ENCODE peak calls at places on chromosomes 7 and 10, in eight cellular contexts. B is adrenal gland, U is ovary, Q is HCT116, W is spleen, N is right lobe of liver, E is prostate gland, X is breast epithelium. L is an unnamed sample.

GRCh38 chr7:2730846-2731770 is 43.1 kb downstream of the AMZ1 start:
- DNase-seq in U (peak; percentile 20), B (peak; percentile 0), W (peak; percentile 51), N (peak; percentile 34), E (no peak), Q (no peak), X (no peak), L (peak; percentile 13)

GRCh38 chr7:17660116-17660515 is 280.2 kb downstream of the SNX13 start:
- DNase-seq in Q (no peak), X (no peak), N (no peak), E (no peak), U (no peak), W (no peak), B (no peak), L (no peak)

GRCh38 chr7:3771906-3772305 is 470.9 kb downstream of the SDK1 start:
- DNase-seq in N (no peak), E (no peak), X (no peak), B (no peak), U (no peak), W (no peak), Q (no peak), L (no peak)

GRCh38 chr7:154929006-154929726 is 73.8 kb downstream of the PAXIP1 start:
- DNase-seq in N (peak; percentile 51), W (peak; percentile 79), E (no peak), B (peak; percentile 7), Q (no peak), U (no peak), X (no peak), L (no peak)

GRCh38 chr10:122665946-122666345 is 33.7 kb downstream of the C10orf120 start:
- DNase-seq in B (no peak), Q (no peak), U (no peak), W (no peak), E (no peak), X (no peak), N (no peak), L (no peak)

GRCh38 chr7:28272461-28272877 is 91.9 kb upstream of the JAZF1 start:
- DNase-seq in W (no peak), B (peak; percentile 59), N (peak; percentile 62), U (peak; percentile 32), Q (peak; percentile 24), X (no peak), E (no peak), L (peak; percentile 78)

GRCh38 chr7:122143376-122143750 is 686 bp downstream of the AASS start:
- DNase-seq in X (peak; percentile 52), U (peak; percentile 45), W (peak; percentile 79), N (peak; percentile 47), Q (no peak), E (peak; percentile 5), B (peak; percentile 20), L (peak; percentile 32)

GRCh38 chr10:116418394-116418793 is 9.3 kb upstream of the PNLIPRP3 start:
- DNase-seq in B (no peak), U (no peak), W (no peak), E (no peak), Q (no peak), N (no peak), X (no peak), L (no peak)

GRCh38 chr7:139505563-139505962 is 17.9 kb upstream of the CLEC2L start:
- DNase-seq in N (no peak), B (no peak), W (no peak), Q (peak; percentile 15), X (no peak), E (no peak), U (no peak), L (peak; percentile 35)

GRCh38 chr7:18700147-18700546 is 204.6 kb downstream of the HDAC9 start:
- DNase-seq in N (no peak), X (no peak), B (no peak), E (no peak), U (no peak), Q (peak; percentile 4), W (no peak), L (no peak)

GRCh38 chr7:71657386-71657785 is 525.4 kb downstream of the GALNT17 start:
- DNase-seq in U (no peak), B (no peak), Q (no peak), E (no peak), N (no peak), X (no peak), W (no peak), L (no peak)

GRCh38 chr7:102473271-102473991 is 5.3 kb downstream of the POLR2J start:
- DNase-seq in Q (no peak), W (peak; percentile 70), B (peak; percentile 30), N (peak; percentile 42), X (peak; percentile 36), U (peak; percentile 21), E (no peak), L (no peak)

GRCh38 chr7:131623154-131623553 is 66.7 kb upstream of the PODXL start:
- DNase-seq in N (no peak), U (peak; percentile 36), Q (no peak), X (peak; percentile 55), W (no peak), B (peak; percentile 46), E (no peak), L (no peak)

GRCh38 chr7:214410-215212 is 22.2 kb downstream of the FAM20C start:
- DNase-seq in Q (peak; percentile 18), X (peak; percentile 73), B (no peak), U (no peak), W (no peak), E (no peak), N (peak; percentile 92), L (no peak)

GRCh38 chr7:69837387-69838068 is 239.3 kb downstream of the AUTS2 start:
- DNase-seq in Q (no peak), B (no peak), W (no peak), E (no peak), X (no peak), N (no peak), U (no peak), L (no peak)

GRCh38 chr10:6748981-6749630 is 169.0 kb upstream of the PRKCQ start:
- DNase-seq in Q (peak; percentile 56), W (no peak), X (no peak), B (no peak), U (no peak), N (no peak), E (no peak), L (no peak)

GRCh38 chr7:40356312-40356711 is 221.5 kb downstream of the SUGCT start:
- DNase-seq in E (no peak), N (no peak), U (no peak), X (no peak), B (no peak), W (no peak), Q (no peak), L (no peak)

GRCh38 chr7:157699357-157700013 is 362.7 kb downstream of the DNAJB6 start:
- DNase-seq in E (no peak), W (peak; percentile 53), U (no peak), X (peak; percentile 48), B (no peak), N (no peak), Q (no peak), L (peak; percentile 10)

GRCh38 chr7:7438851-7439250 is 96.8 kb downstream of the COL28A1 start:
- DNase-seq in W (no peak), X (no peak), U (no peak), B (no peak), E (no peak), N (no peak), Q (peak; percentile 87), L (no peak)

GRCh38 chr7:11969627-11970026 is 137.6 kb upstream of the THSD7A start:
- DNase-seq in N (no peak), X (no peak), E (no peak), W (no peak), U (no peak), B (no peak), Q (no peak), L (no peak)

GRCh38 chr7:44308741-44309270 is 16.6 kb downstream of the CAMK2B start:
- DNase-seq in X (peak; percentile 39), Q (no peak), E (no peak), W (peak; percentile 72), U (no peak), B (no peak), N (peak; percentile 44), L (peak; percentile 13)

GRCh38 chr7:132854238-132854637 is 227.7 kb downstream of the CHCHD3 start:
- DNase-seq in X (no peak), N (no peak), W (no peak), B (no peak), E (no peak), Q (no peak), U (no peak), L (no peak)

GRCh38 chr10:127043312-127043711 is 138.1 kb downstream of the DOCK1 start:
- DNase-seq in E (no peak), Q (no peak), X (no peak), W (no peak), N (no peak), B (no peak), U (no peak), L (peak; percentile 4)

GRCh38 chr10:5619366-5620211 is 46.8 kb downstream of the ASB13 start:
- DNase-seq in Q (no peak), U (peak; percentile 45), W (peak; percentile 57), N (no peak), B (no peak), X (no peak), E (no peak), L (no peak)
- TF ChIP-seq POLR2A in Q (no peak), U (no peak), W (no peak), N (no peak), B (no peak), X (no peak), E (no peak), L (no peak)

DNA sequence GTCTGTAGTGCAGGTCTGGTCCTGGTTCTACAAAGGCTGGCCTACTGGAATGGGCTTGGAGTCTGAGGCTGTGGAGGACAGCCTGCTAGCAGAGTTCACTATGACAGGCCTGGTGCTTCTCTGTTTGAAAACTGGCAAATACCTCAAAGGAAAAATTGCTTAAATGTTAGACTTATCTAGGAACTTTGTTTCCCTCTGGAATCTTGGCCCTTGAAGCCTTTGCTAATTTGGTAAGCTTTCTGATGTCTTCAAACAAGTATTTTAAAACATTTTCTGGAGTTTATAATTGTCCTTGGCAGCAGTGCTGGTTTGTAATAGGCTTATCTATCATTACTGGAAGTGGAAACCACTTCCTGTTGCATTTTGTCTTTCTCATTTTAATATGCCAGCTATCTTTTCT is 139.7 kb downstream of the TMEM26 start:
- DNase-seq in E (no peak), N (no peak), Q (no peak), X (no peak), U (no peak), W (no peak), B (peak; percentile 7), L (no peak)
- H3K36me3 ChIP-seq in E (no peaks in the 10 kb centered on the region), N (no peaks in the 10 kb centered on the region), Q (no peaks in the 10 kb centered on the region), X (no peaks in the 10 kb centered on the region), U (no peaks in the 10 kb centered on the region), W (no peaks in the 10 kb centered on the region), B (no peaks in the 10 kb centered on the region), L (no peaks in the 10 kb centered on the region)

GRCh38 chr10:5596611-5597341 is 69.6 kb downstream of the ASB13 start:
- DNase-seq in X (no peak), Q (no peak), E (no peak), W (no peak), U (no peak), N (no peak), B (no peak), L (no peak)
- H3K27ac ChIP-seq in X (no peak overlapping the region), Q (no peak overlapping the region), E (no peak overlapping the region), W (no peak overlapping the region), U (no peak overlapping the region), N (no peak overlapping the region), B (no peak overlapping the region), L (no peak overlapping the region)

GRCh38 chr7:32680259-32681173 is 185.2 kb downstream of the AVL9 start:
- DNase-seq in W (no peak), B (no peak), E (peak; percentile 33), N (no peak), X (no peak), Q (no peak), U (no peak), L (no peak)
- TF ChIP-seq POLR2A in W (no peak), B (no peak), E (no peak), N (no peak), X (no peak), Q (no peak), U (no peak), L (no peak)

GRCh38 chr7:16035392-16035791 is 348.9 kb upstream of the MEOX2 start:
- DNase-seq in B (no peak), U (no peak), E (no peak), Q (no peak), N (no peak), W (no peak), X (no peak), L (no peak)
- H3K36me3 ChIP-seq in B (no peaks in the 10 kb centered on the region), U (no peaks in the 10 kb centered on the region), E (no peaks in the 10 kb centered on the region), Q (no peaks in the 10 kb centered on the region), N (no peaks in the 10 kb centered on the region), W (no peaks in the 10 kb centered on the region), X (no peaks in the 10 kb centered on the region), L (no peaks in the 10 kb centered on the region)